ENCODE peak calls at places on chromosomes 5 and 9, in ten cellular contexts. N is aorta; F is CD8-positive, alpha-beta T cell; Z is breast epithelium; G is Peyer's patch; S is adrenal gland; K is right cardiac atrium; U is K562; M is coronary artery; P is thoracic aorta. D is an unnamed sample.

GRCh38 chr9:6739218-6739617 is 18.6 kb upstream of the KDM4C start:
- DNase-seq in N (no peak), F (no peak), Z (no peak), G (no peak), S (no peak), K (no peak), U (no peak), M (no peak), P (no peak), D (peak)

GRCh38 chr5:120255214-120255613 is 208.9 kb upstream of the PRR16 start:
- DNase-seq in N (no peak), F (no peak), Z (no peak), G (no peak), S (no peak), K (no peak), U (no peak), M (no peak), P (no peak), D (no peak)

GRCh38 chr5:37217976-37218375 is 31.2 kb downstream of the CPLANE1 start:
- DNase-seq in N (no peak), F (no peak), Z (no peak), G (no peak), S (no peak), K (no peak), U (no peak), M (no peak), P (no peak), D (no peak)

GRCh38 chr5:68088302-68088701 is 127.3 kb upstream of the PIK3R1 start:
- DNase-seq in N (no peak), F (no peak), Z (no peak), G (no peak), S (no peak), K (no peak), U (no peak), M (no peak), P (no peak), D (no peak)

GRCh38 chr5:134101686-134102439 is 12.6 kb upstream of the TCF7 start:
- DNase-seq in N (peak), F (peak), Z (no peak), G (peak), S (peak), K (peak), U (peak), M (no peak), P (no peak), D (peak)

GRCh38 chr9:124202447-124202971 is 55.2 kb upstream of the NEK6 start:
- DNase-seq in N (no peak), F (peak), Z (no peak), G (peak), S (peak), K (peak), U (peak), M (no peak), P (no peak), D (no peak)

GRCh38 chr5:179870403-179870903 is 11.8 kb upstream of the MRNIP start:
- DNase-seq in N (peak), F (no peak), Z (no peak), G (no peak), S (peak), K (peak), U (peak), M (no peak), P (no peak), D (peak)

GRCh38 chr9:111559000-111559610 is 34.1 kb downstream of the ZNF483 start:
- DNase-seq in N (no peak), F (no peak), Z (no peak), G (peak), S (no peak), K (no peak), U (no peak), M (no peak), P (no peak), D (peak)

GRCh38 chr5:142621227-142621626 is 64.7 kb downstream of the FGF1 start:
- DNase-seq in N (no peak), F (no peak), Z (no peak), G (no peak), S (no peak), K (no peak), U (no peak), M (no peak), P (no peak), D (no peak)

GRCh38 chr5:146079695-146080361 is 25.5 kb downstream of the PLAC8L1 start:
- DNase-seq in N (no peak), F (no peak), Z (no peak), G (no peak), S (no peak), K (no peak), U (no peak), M (no peak), P (no peak), D (no peak)

GRCh38 chr5:56281489-56282163 is 48.5 kb upstream of the ANKRD55 start:
- DNase-seq in N (no peak), F (no peak), Z (no peak), G (no peak), S (no peak), K (no peak), U (no peak), M (no peak), P (no peak), D (no peak)

GRCh38 chr5:65268520-65268919 is 213.2 kb downstream of the ADAMTS6 start:
- DNase-seq in N (no peak), F (no peak), Z (no peak), G (no peak), S (no peak), K (peak), U (no peak), M (no peak), P (no peak), D (no peak)

GRCh38 chr5:1001406-1002270 is 7.0 kb upstream of the NKD2 start:
- DNase-seq in N (peak), F (no peak), Z (peak), G (no peak), S (peak), K (peak), U (no peak), M (no peak), P (peak), D (no peak)

GRCh38 chr5:103612545-103612944 is 50.0 kb upstream of the NUDT12 start:
- DNase-seq in N (no peak), F (no peak), Z (no peak), G (no peak), S (no peak), K (no peak), U (no peak), M (no peak), P (no peak), D (no peak)

GRCh38 chr5:168364151-168364661 is 72.8 kb downstream of the WWC1 start:
- DNase-seq in N (no peak), F (no peak), Z (no peak), G (no peak), S (no peak), K (no peak), U (no peak), M (no peak), P (no peak), D (no peak)

GRCh38 chr9:127805620-127806019 is 2.9 kb downstream of the FPGS start:
- DNase-seq in N (no peak), F (no peak), Z (no peak), G (peak), S (no peak), K (peak), U (peak), M (no peak), P (no peak), D (peak)

GRCh38 chr9:75993434-75993833 is 103.0 kb downstream of the PCSK5 start:
- DNase-seq in N (no peak), F (no peak), Z (no peak), G (no peak), S (no peak), K (no peak), U (no peak), M (no peak), P (no peak), D (no peak)

GRCh38 chr5:180644825-180645608 is 4.4 kb downstream of the FLT4 start:
- DNase-seq in N (peak), F (no peak), Z (no peak), G (peak), S (peak), K (peak), U (peak), M (peak), P (no peak), D (no peak)

GRCh38 chr9:130823435-130823834 is 11.6 kb upstream of the ABL1 start:
- DNase-seq in N (no peak), F (no peak), Z (no peak), G (no peak), S (no peak), K (no peak), U (peak), M (no peak), P (no peak), D (no peak)
- H3K27ac ChIP-seq in N (no peak), F (no peak), Z (peak), G (peak), S (no peak), K (no peak), U (no peak), M (no peak), P (peak), D (no peak)

DNA sequence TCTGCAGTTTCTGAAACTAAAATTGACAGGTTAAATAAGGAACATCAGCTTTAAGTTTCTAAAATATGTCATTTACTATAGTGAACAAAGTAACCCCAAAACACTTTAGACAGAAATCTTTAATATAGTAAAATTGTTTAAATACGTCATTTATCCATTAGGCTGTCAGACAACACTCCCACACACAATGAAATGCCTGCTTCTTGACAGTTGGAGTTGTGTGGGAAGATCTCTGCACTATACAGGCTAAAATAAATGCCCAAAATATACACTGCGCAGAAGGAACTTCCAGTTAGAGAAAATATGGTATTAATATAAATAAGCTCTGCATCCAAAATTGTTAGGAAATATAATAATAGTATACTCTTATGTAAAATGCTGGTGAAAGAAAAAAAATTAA is 794.4 kb downstream of the CDH18 start:
- DNase-seq in N (no peak), F (no peak), Z (no peak), G (no peak), S (no peak), K (no peak), U (no peak), M (no peak), P (no peak), D (no peak)
- H3K27ac ChIP-seq in N (no peak), F (no peak), Z (no peak), G (no peak), S (no peak), K (no peak), U (no peak), M (no peak), P (no peak), D (no peak)

GRCh38 chr5:6715271-6715670 is 2.0 kb downstream of the TENT4A start:
- DNase-seq in N (no peak), F (peak), Z (peak), G (no peak), S (no peak), K (no peak), U (no peak), M (no peak), P (no peak), D (no peak)
- H3K27ac ChIP-seq in N (no peak), F (peak), Z (no peak), G (no peak), S (no peak), K (no peak), U (no peak), M (no peak), P (no peak), D (no peak)

GRCh38 chr5:135494196-135494595 is 41.6 kb downstream of the NEUROG1 start:
- DNase-seq in N (no peak), F (peak), Z (no peak), G (no peak), S (no peak), K (no peak), U (no peak), M (no peak), P (no peak), D (no peak)
- H3K27ac ChIP-seq in N (no peak), F (no peak), Z (peak), G (no peak), S (no peak), K (no peak), U (no peak), M (no peak), P (peak), D (peak)

GRCh38 chr5:149432861-149433462 is 53.9 kb upstream of the IL17B start:
- DNase-seq in N (peak), F (no peak), Z (no peak), G (no peak), S (no peak), K (peak), U (no peak), M (no peak), P (no peak), D (no peak)

GRCh38 chr5:149434162-149435014 is 55.3 kb upstream of the IL17B start:
- DNase-seq in N (peak), F (peak), Z (no peak), G (peak), S (peak), K (peak), U (peak), M (no peak), P (peak), D (peak)

GRCh38 chr5:149432377-149432776 is 53.3 kb upstream of the IL17B start:
- DNase-seq in N (peak), F (no peak), Z (no peak), G (no peak), S (no peak), K (no peak), U (no peak), M (no peak), P (no peak), D (no peak)

GRCh38 chr5:149435015-149435376 is 55.9 kb upstream of the IL17B start:
- DNase-seq in N (no peak), F (no peak), Z (no peak), G (no peak), S (no peak), K (peak), U (no peak), M (no peak), P (no peak), D (no peak)

DNA sequence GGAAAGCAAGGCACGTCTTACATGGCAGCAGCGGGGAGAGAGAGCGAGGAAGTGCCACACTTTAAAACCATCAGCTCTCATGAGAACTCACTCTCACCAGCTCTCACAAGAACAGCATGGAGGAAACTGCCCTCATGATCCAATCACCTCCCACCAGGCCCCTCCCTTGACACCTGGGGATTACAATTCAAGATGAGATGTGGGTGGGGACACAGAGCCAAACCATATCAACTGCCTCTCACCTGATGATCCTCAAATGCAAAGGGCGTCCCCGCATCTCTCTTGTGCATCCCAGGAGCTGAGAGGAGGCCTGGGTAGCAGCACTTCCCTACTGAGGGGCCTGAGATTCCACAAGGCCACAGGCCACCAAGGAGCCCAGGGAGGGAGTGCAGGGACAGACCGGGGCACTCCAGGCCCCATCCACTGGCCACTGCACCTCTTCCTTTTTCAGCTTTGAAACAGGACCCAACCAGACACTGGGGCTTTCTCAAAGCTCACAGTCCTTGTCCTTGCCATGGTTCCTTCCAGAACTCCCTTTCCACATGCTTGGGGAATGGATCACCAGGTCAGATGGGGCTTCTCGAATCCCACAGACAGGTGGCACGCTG is 54.5 kb upstream of the IL17B start:
- DNase-seq in N (peak), F (no peak), Z (no peak), G (no peak), S (no peak), K (no peak), U (no peak), M (no peak), P (no peak), D (no peak)
- H3K27ac ChIP-seq in N (no peak), F (no peak), Z (peak), G (peak), S (no peak), K (peak), U (no peak), M (peak), P (peak), D (no peak)

GRCh38 chr5:111509119-111509518 is 3.2 kb downstream of the STARD4 start:
- DNase-seq in N (no peak), F (no peak), Z (no peak), G (no peak), S (no peak), K (no peak), U (no peak), M (no peak), P (no peak), D (no peak)
- H3K27ac ChIP-seq in N (no peak), F (no peak), Z (no peak), G (peak), S (no peak), K (no peak), U (no peak), M (no peak), P (no peak), D (no peak)